ENCODE peak calls at places on chromosome 18, in seven cellular contexts. One of them, this sample, is unnamed.

GRCh38 chr18:22848618-22849017 is 84.5 kb upstream of the RBBP8 start:
- DNase-seq in cardiac fibroblast: peak
- DNase-seq in GM13976: no peak
- DNase-seq in AG09309: peak
- DNase-seq in OCI-M1: no peak
- DNase-seq in left ventricle myocardium inferior: no peak
- DNase-seq in Calu3: no peak
- DNase-seq in this sample: no peak

GRCh38 chr18:11219571-11219970 is 70.2 kb upstream of the PIEZO2 start:
- DNase-seq in cardiac fibroblast: no peak
- DNase-seq in GM13976: no peak
- DNase-seq in AG09309: peak
- DNase-seq in OCI-M1: no peak
- DNase-seq in left ventricle myocardium inferior: no peak
- DNase-seq in Calu3: no peak
- DNase-seq in this sample: no peak

GRCh38 chr18:51196116-51196810 is 1.2 kb downstream of the MEX3C start:
- DNase-seq in cardiac fibroblast: peak
- DNase-seq in GM13976: no peak
- DNase-seq in AG09309: no peak
- DNase-seq in OCI-M1: peak
- DNase-seq in left ventricle myocardium inferior: peak
- DNase-seq in Calu3: peak
- DNase-seq in this sample: peak

GRCh38 chr18:38551881-38552280 is 986.3 kb upstream of the CELF4 start:
- DNase-seq in cardiac fibroblast: no peak
- DNase-seq in GM13976: no peak
- DNase-seq in AG09309: no peak
- DNase-seq in OCI-M1: no peak
- DNase-seq in left ventricle myocardium inferior: no peak
- DNase-seq in Calu3: no peak
- DNase-seq in this sample: peak

GRCh38 chr18:23453657-23454011 is 547 bp downstream of the RIOK3 start:
- DNase-seq in cardiac fibroblast: peak
- DNase-seq in GM13976: peak
- DNase-seq in AG09309: peak
- DNase-seq in OCI-M1: peak
- DNase-seq in left ventricle myocardium inferior: no peak
- DNase-seq in Calu3: peak
- DNase-seq in this sample: no peak

GRCh38 chr18:79601234-79601633 is 78.4 kb upstream of the CTDP1 start:
- DNase-seq in cardiac fibroblast: no peak
- DNase-seq in GM13976: no peak
- DNase-seq in AG09309: no peak
- DNase-seq in OCI-M1: peak
- DNase-seq in left ventricle myocardium inferior: no peak
- DNase-seq in Calu3: no peak
- DNase-seq in this sample: no peak

GRCh38 chr18:79823120-79823519 is 25.4 kb downstream of the KCNG2 start:
- DNase-seq in cardiac fibroblast: no peak
- DNase-seq in GM13976: no peak
- DNase-seq in AG09309: no peak
- DNase-seq in OCI-M1: no peak
- DNase-seq in left ventricle myocardium inferior: no peak
- DNase-seq in Calu3: no peak
- DNase-seq in this sample: no peak

GRCh38 chr18:3441290-3441689 is 8.7 kb upstream of the TGIF1 start:
- DNase-seq in cardiac fibroblast: peak
- DNase-seq in GM13976: no peak
- DNase-seq in AG09309: no peak
- DNase-seq in OCI-M1: peak
- DNase-seq in left ventricle myocardium inferior: no peak
- DNase-seq in Calu3: peak
- DNase-seq in this sample: peak

GRCh38 chr18:57438669-57439616 is 3.8 kb downstream of the ONECUT2 start:
- DNase-seq in cardiac fibroblast: no peak
- DNase-seq in GM13976: peak
- DNase-seq in AG09309: no peak
- DNase-seq in OCI-M1: no peak
- DNase-seq in left ventricle myocardium inferior: no peak
- DNase-seq in Calu3: peak
- DNase-seq in this sample: no peak

GRCh38 chr18:12741351-12741750 is 38.5 kb downstream of the PSMG2 start:
- DNase-seq in cardiac fibroblast: peak
- DNase-seq in GM13976: no peak
- DNase-seq in AG09309: peak
- DNase-seq in OCI-M1: no peak
- DNase-seq in left ventricle myocardium inferior: no peak
- DNase-seq in Calu3: peak
- DNase-seq in this sample: no peak

This sample was measured in heart left ventricle.